ENCODE peak calls at places on chromosomes 4 and X, in four cellular contexts. H, X, L and U are unnamed samples.

GRCh38 chr4:124337874-124338273 is 374.7 kb downstream of the ANKRD50 start:
- DNase-seq in H (no peak), X (no peak), L (no peak), U (no peak)

GRCh38 chrX:72273718-72274117 is 3.3 kb downstream of the RPS4X start:
- DNase-seq in H (no peak), X (no peak), L (no peak), U (no peak)

GRCh38 chrX:101397779-101398178 is 7.0 kb downstream of the RPL36A start:
- DNase-seq in H (no peak), X (no peak), L (no peak), U (no peak)

GRCh38 chr4:24471623-24472510 is 112.5 kb downstream of the DHX15 start:
- DNase-seq in H (no peak), X (no peak), L (no peak), U (no peak)

GRCh38 chrX:2894885-2895292 is 34.2 kb downstream of the ARSD start:
- DNase-seq in H (peak; percentile 37), X (no peak), L (no peak), U (no peak)

GRCh38 chr4:36303430-36304137 is 22.2 kb downstream of the DTHD1 start:
- DNase-seq in H (no peak), X (no peak), L (no peak), U (no peak)

GRCh38 chrX:149818652-149819051 is 36.9 kb downstream of the MAGEA9 start:
- DNase-seq in H (no peak), X (no peak), L (no peak), U (no peak)

GRCh38 chrX:129678176-129678880 is 23.6 kb upstream of the APLN start:
- DNase-seq in H (no peak), X (no peak), L (no peak), U (no peak)

GRCh38 chr4:125254111-125254510 is 60.6 kb upstream of the FAT4 start:
- DNase-seq in H (no peak), X (no peak), L (no peak), U (no peak)

GRCh38 chr4:40594261-40595178 is 35.1 kb downstream of the RBM47 start:
- DNase-seq in H (no peak), X (no peak), L (no peak), U (no peak)

GRCh38 chr4:122903766-122904165 is 18.6 kb downstream of the NUDT6 start:
- DNase-seq in H (no peak), X (no peak), L (no peak), U (no peak)

GRCh38 chrX:9464435-9465371 is at the start of gene TBL1X:
- DNase-seq in H (peak; percentile 37), X (no peak), L (peak; percentile 92), U (no peak)

GRCh38 chr4:84218002-84218401 is 281.1 kb downstream of the NKX6-1 start:
- DNase-seq in H (no peak), X (no peak), L (no peak), U (no peak)

GRCh38 chr4:54553001-54553400 is 104.8 kb upstream of the KIT start:
- DNase-seq in H (no peak), X (no peak), L (no peak), U (no peak)

GRCh38 chr4:47535567-47536147 is 50.6 kb downstream of the ATP10D start:
- DNase-seq in H (no peak), X (no peak), L (no peak), U (no peak)

GRCh38 chr4:13881880-13882279 is 254.4 kb upstream of the BOD1L1 start:
- DNase-seq in H (no peak), X (no peak), L (no peak), U (no peak)

GRCh38 chr4:92304636-92305035 is 870 bp downstream of the GRID2 start:
- DNase-seq in H (no peak), X (no peak), L (no peak), U (no peak)

GRCh38 chrX:155966876-155967275 is 30.6 kb upstream of the IL9R start:
- DNase-seq in H (peak; percentile 54), X (peak; percentile 38), L (peak; percentile 60), U (no peak)

GRCh38 chr4:12729384-12729783 is 754.8 kb downstream of the RAB28 start:
- DNase-seq in H (peak; percentile 11), X (peak; percentile 33), L (peak; percentile 43), U (no peak)

GRCh38 chrX:103513067-103513466 is 6.2 kb downstream of the RAB40A start:
- DNase-seq in H (peak; percentile 70), X (no peak), L (no peak), U (no peak)

GRCh38 chr4:37981844-37982720 is 21.9 kb downstream of the PTTG2 start:
- DNase-seq in H (peak; percentile 28), X (no peak), L (no peak), U (no peak)

GRCh38 chrX:69324851-69325250 is 159.6 kb upstream of the PJA1 start:
- DNase-seq in H (no peak), X (no peak), L (no peak), U (no peak)

GRCh38 chrX:48025561-48025960 is 18.8 kb downstream of the SPACA5 start:
- DNase-seq in H (peak; percentile 56), X (peak; percentile 64), L (peak; percentile 32), U (no peak)

GRCh38 chr4:53463340-53463739 is 85.9 kb downstream of the FIP1L1 start:
- DNase-seq in H (no peak), X (no peak), L (no peak), U (no peak)

GRCh38 chr4:76892001-76892400 is 5.9 kb downstream of the SOWAHB start:
- DNase-seq in H (no peak), X (no peak), L (no peak), U (no peak)

GRCh38 chrX:46554942-46555341 is 9.7 kb upstream of the ZNF674 start:
- DNase-seq in H (peak; percentile 6), X (no peak), L (no peak), U (no peak)

GRCh38 chr4:2804449-2804972 is 11.6 kb downstream of the SH3BP2 start:
- DNase-seq in H (no peak), X (no peak), L (no peak), U (no peak)

GRCh38 chr4:68180858-68181531 is 51.3 kb upstream of the TMPRSS11F start:
- DNase-seq in H (no peak), X (no peak), L (no peak), U (no peak)

GRCh38 chrX:41441934-41442823 is 5.0 kb upstream of the NYX start:
- DNase-seq in H (peak; percentile 84), X (peak; percentile 64), L (peak; percentile 97), U (peak; percentile 45)

GRCh38 chr4:105061136-105061696 is 85.5 kb upstream of the TET2 start:
- DNase-seq in H (peak; percentile 2), X (peak; percentile 28), L (no peak), U (no peak)

GRCh38 chr4:78687818-78688217 is 88.3 kb upstream of the BMP2K start:
- DNase-seq in H (no peak), X (no peak), L (no peak), U (no peak)

DNA sequence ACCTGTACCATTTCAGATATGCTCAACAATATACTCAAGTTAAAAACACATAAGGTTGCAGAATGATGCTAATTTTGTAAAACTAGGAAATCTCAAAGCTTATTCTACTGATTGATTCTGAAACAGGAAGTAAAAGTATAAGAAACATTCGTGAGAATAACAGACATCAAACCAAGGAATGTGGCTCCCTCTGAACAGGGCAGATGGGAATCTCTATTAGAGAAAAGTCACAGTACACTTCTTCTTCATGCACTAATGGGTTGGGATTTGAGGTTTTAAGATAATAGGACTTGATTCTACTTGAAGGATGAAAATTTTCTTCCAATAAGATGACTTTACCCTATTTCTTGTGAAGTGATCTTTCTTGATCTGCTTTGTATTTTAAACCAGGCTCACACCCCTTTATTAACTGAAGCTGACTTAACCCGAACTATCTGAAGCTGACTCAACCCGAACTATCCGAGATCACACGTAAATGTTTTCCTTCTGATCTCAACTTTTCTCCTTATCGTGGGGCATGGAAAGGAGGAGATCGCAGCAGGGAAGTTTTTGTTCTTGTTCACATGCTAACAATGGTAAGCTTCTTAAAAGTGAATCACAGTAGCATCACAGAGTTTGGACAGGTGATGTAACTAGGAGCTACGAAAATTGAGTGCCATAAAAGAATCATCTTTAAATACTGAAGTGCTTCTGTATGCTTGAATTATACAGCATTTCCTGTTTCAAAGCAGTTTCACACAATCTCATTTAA is 363.1 kb upstream of the ZFP42 start:
- DNase-seq in H (no peak), X (no peak), L (no peak), U (no peak)
- TF ChIP-seq CTCF in H (no peak), X (no peak), L (no peak), U (no peak)

DNA sequence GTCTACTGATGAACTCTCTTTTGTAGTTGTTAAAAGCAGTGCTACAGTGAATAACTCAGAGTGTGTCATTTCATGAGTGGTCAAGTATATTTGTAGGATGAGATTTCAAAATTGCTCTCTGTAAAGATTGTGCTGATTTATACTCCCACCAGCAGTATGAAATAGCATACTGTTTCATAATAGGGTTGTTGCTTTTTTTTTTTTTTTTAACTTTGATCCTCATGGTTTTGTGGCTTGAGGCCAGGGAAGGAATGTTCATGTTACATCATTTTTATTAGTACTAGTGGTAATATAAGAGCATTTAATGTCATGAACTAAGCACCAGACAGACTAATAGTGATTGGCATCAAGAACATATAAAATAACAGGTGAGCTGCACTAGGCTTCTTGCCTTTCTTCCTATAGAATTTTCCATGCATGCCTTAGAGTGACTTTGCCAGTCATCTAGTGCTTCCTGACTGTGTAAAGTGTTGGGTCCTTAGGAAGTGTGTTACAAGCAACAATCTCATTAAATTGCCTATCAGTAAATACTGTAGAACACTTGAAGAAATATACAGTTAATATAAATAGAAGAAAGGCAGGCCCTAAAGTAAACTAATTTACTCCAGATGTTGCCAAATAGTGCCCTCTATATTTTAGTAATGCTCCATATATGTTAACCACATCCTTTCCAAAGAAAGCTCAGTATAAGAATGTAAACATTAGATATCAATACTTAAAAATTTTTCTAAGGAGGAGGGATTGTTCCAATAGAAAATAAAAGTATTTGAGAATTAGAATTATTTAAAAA is 38.6 kb upstream of the MSMO1 start:
- DNase-seq in H (peak; percentile 24), X (no peak), L (no peak), U (no peak)
- TF ChIP-seq TCF7L2 in H (no peak), X (no peak), L (no peak), U (no peak)

DNA sequence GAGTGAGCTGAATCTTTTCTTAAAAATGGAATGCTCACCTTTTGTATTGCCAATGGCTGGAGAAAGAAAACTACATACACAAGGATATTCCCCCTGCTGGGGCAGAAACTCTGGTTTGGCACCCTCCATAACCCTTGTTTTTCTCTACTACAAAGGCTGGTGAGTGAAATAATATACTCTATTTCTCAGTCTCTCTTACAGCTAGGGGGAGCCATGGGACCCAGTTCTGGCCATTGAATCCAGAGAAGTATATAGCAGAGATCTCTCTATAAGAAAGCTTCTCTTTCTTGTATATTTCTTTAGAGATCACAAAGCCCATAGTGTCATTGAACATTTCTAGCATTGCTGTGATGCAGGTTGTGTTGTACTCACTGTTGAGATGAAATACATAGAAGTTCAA is 49.8 kb downstream of the SMPX start:
- DNase-seq in H (no peak), X (no peak), L (no peak), U (no peak)
- TF ChIP-seq CTCF in H (peak; percentile 39), X (peak; percentile 30), L (no peak), U (no peak)

DNA sequence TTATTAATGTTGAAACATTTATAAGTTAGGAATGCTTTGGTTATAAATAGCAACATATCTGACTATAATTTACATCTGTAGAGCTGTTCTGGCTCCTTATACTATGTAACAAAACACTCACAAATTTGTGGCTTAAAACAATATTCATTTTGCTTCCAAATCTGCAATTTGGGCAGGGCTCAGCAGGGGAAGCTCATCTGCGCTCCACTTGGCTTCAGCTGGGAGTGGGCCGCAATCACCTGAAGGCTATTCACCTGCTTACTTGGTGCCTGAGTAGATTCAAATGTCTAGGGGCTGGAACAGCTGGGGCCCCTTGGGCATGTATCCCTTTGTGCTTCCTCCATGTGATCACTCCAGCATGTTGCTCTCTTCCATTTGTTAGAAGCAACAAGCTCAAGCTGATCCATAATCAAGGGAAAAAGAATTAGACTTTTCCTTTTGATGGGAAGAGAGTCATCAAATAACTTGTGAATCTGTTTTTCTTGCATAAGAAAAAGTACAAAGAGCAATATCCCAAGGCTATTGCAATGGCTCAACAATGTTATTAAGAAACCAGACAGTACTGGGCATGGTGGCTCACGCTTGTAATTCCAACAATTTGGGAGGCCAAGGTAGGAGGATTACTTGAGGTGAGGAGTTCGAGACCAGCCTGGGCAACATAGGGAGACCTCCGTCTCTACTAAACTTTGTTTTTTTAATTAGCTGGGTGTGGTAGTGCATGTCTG is 34.8 kb upstream of the CBR4 start:
- DNase-seq in H (no peak), X (no peak), L (no peak), U (no peak)
- TF ChIP-seq TCF7L2 in H (no peak), X (no peak), L (no peak), U (no peak)